ENCODE peak calls at places on chromosomes 6 and 20, in eight cellular contexts. J is H9; W is stimulated activated CD4-positive, alpha-beta T cell treated with anti-CD3 and anti-CD28 coated beads, Interleukin-4, amount 100 ng/mL, for 1 hour; N is upper lobe of right lung; D is hippocampal formation; Q is AG09309; R is NCI-H226; V is foreskin fibroblast. O is an unnamed sample.

GRCh38 chr20:43711098-43711654 is 15.6 kb downstream of the GTSF1L start:
- DNase-seq in V (no peak), Q (no peak), W (no peak), N (no peak), D (no peak), J (no peak), R (no peak), O (no peak)

GRCh38 chr20:10171864-10172751 is 46.5 kb upstream of the SNAP25 start:
- DNase-seq in W (peak), J (peak), R (no peak), Q (no peak), N (peak), D (peak), V (peak), O (peak)

GRCh38 chr6:166004491-166005275 is 163.0 kb downstream of the TBXT start:
- DNase-seq in D (no peak), Q (no peak), R (no peak), V (no peak), J (no peak), W (no peak), N (no peak), O (no peak)

GRCh38 chr6:80961166-80961565 is 791.3 kb downstream of the TENT5A start:
- DNase-seq in J (no peak), V (no peak), Q (no peak), W (no peak), N (no peak), R (no peak), D (no peak), O (no peak)

GRCh38 chr6:36126553-36127458 is 3.5 kb upstream of the MAPK13 start:
- DNase-seq in D (no peak), W (no peak), R (peak), V (peak), J (no peak), N (no peak), Q (no peak), O (no peak)

GRCh38 chr6:49527315-49527714 is 23.2 kb upstream of the C6orf141 start:
- DNase-seq in W (no peak), D (no peak), V (no peak), Q (no peak), N (no peak), R (no peak), J (no peak), O (no peak)

GRCh38 chr6:136764522-136764993 is 27.7 kb downstream of the MAP3K5 start:
- DNase-seq in Q (no peak), D (no peak), W (no peak), R (no peak), J (no peak), V (no peak), N (no peak), O (no peak)

GRCh38 chr6:158963020-158963808 is 36.8 kb downstream of the RSPH3 start:
- DNase-seq in D (no peak), N (no peak), R (no peak), J (no peak), Q (no peak), W (no peak), V (no peak), O (no peak)

GRCh38 chr6:14964486-14964885 is 281.4 kb upstream of the JARID2 start:
- DNase-seq in D (no peak), N (no peak), J (no peak), W (no peak), R (no peak), Q (no peak), V (no peak), O (peak)